ENCODE peak calls at places on chromosomes 7 and 10, in four cellular contexts. L is thoracic aorta, C is IMR-90, I is PC-9. X is an unnamed sample. For H3K4me1, the result is how much of the 10 kb centered on the place peaks cover.

GRCh38 chr7:47366211-47366610 is 215.7 kb downstream of the TNS3 start:
- DNase-seq in I (no peak), L (no peak), C (no peak), X (no peak)

GRCh38 chr7:111240371-111240770 is 149.4 kb downstream of the LRRN3 start:
- DNase-seq in C (no peak), I (no peak), L (no peak), X (no peak)

GRCh38 chr7:111433426-111433825 is 128.9 kb downstream of the IMMP2L start:
- DNase-seq in I (no peak), C (no peak), L (no peak), X (no peak)

GRCh38 chr7:37400022-37400421 is 48.6 kb downstream of the ELMO1 start:
- DNase-seq in I (no peak), C (no peak), L (no peak), X (no peak)

GRCh38 chr7:104052979-104053378 is 63.5 kb upstream of the RELN start:
- DNase-seq in I (no peak), C (no peak), L (no peak), X (no peak)

GRCh38 chr7:35537067-35538023 is 157.6 kb downstream of the HERPUD2 start:
- DNase-seq in C (peak), I (peak), L (no peak), X (peak)

GRCh38 chr10:62154231-62154630 is 114.4 kb downstream of the RTKN2 start:
- DNase-seq in I (no peak), C (no peak), L (no peak), X (no peak)

GRCh38 chr7:24728503-24729364 is 28.5 kb downstream of the GSDME start:
- DNase-seq in I (no peak), C (peak), L (no peak), X (no peak)

GRCh38 chr7:1622441-1622840 is 47.6 kb upstream of the ELFN1 start:
- DNase-seq in L (no peak), C (no peak), I (no peak), X (no peak)

GRCh38 chr7:44799939-44800338 is 3.5 kb downstream of the PPIA start:
- DNase-seq in C (no peak), I (no peak), L (no peak), X (no peak)

GRCh38 chr7:80098795-80099194 is 35.8 kb upstream of the GNAI1 start:
- DNase-seq in I (no peak), L (no peak), C (no peak), X (no peak)

GRCh38 chr7:30562498-30562897 is 32.2 kb upstream of the GARS1 start:
- DNase-seq in L (no peak), I (no peak), C (peak), X (no peak)

GRCh38 chr10:89589091-89589725 is 53.8 kb upstream of the SLC16A12 start:
- DNase-seq in L (no peak), C (no peak), I (no peak), X (no peak)

GRCh38 chr7:7862393-7862792 is 106.2 kb upstream of the GLCCI1 start:
- DNase-seq in L (no peak), C (peak), I (no peak), X (no peak)

GRCh38 chr7:24825931-24826661 is 68.8 kb upstream of the GSDME start:
- DNase-seq in I (peak), C (peak), L (no peak), X (peak)

GRCh38 chr10:100340948-100341847 is 5.8 kb upstream of the SCD start:
- DNase-seq in C (no peak), I (no peak), L (no peak), X (no peak)

GRCh38 chr7:33053716-33054115 is 8.9 kb downstream of the NT5C3A start:
- DNase-seq in L (no peak), C (no peak), I (no peak), X (no peak)

GRCh38 chr10:62732841-62733653 is 71.5 kb upstream of the ADO start:
- DNase-seq in I (no peak), L (no peak), C (peak), X (peak)

GRCh38 chr7:45000096-45001032 is at the start of gene CCM2:
- DNase-seq in I (no peak), L (no peak), C (peak), X (peak)

GRCh38 chr10:19332304-19332703 is 283.7 kb downstream of the MALRD1 start:
- DNase-seq in I (no peak), L (no peak), C (peak), X (no peak)

GRCh38 chr10:103502849-103503660 is 9.6 kb downstream of the NEURL1 start:
- DNase-seq in I (no peak), L (no peak), C (no peak), X (no peak)

GRCh38 chr7:6642861-6643640 is 5.9 kb downstream of the ZNF316 start:
- DNase-seq in L (no peak), I (no peak), C (no peak), X (no peak)

GRCh38 chr10:34244787-34245484 is 570.2 kb downstream of the PARD3 start:
- DNase-seq in C (no peak), I (no peak), L (no peak), X (no peak)

GRCh38 chr7:24591152-24591551 is 17.9 kb downstream of the PALS2 start:
- DNase-seq in C (no peak), L (no peak), I (no peak), X (no peak)

GRCh38 chr7:90111-91063 is 102.0 kb upstream of the FAM20C start:
- DNase-seq in C (peak), I (no peak), L (no peak), X (no peak)

DNA sequence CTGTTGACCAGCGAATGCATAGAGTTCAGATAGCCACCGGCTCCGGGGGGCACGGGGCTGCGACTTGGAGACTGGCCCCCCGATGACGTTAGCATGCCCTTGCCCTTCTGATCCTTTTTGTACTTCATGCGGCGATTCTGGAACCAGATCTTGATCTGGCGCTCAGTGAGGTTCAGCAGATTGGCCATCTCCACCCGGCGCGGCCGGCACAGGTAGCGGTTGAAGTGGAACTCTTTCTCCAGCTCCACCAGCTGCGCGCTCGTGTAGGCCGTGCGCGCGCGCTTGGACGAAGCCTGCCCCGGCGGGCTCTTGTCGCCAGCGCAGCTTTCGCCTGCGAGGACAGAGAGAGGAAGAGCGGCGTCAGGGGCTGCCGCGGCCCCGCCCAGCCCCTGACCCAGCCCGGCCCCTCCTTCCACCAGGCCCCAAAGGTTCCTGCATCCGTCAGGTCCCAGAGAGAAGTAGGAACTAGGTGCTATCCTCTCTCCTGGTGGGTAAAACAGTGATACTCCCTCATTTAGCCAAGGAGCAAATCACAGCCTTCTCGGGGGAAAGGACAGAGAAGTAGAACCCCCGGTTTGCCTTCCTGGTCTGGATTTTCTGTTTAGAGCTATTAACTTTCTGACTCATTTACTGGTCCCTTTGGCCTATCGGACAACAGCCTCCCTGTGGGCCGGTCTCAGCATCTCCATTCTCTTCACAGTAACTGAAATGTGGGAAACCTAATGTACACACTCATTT is 6.1 kb upstream of the HOXA2 start:
- DNase-seq in L (no peak), C (peak), I (no peak), X (no peak)
- H3K4me3 ChIP-seq in L (peak), C (peak), I (no peak), X (no peak)

DNA sequence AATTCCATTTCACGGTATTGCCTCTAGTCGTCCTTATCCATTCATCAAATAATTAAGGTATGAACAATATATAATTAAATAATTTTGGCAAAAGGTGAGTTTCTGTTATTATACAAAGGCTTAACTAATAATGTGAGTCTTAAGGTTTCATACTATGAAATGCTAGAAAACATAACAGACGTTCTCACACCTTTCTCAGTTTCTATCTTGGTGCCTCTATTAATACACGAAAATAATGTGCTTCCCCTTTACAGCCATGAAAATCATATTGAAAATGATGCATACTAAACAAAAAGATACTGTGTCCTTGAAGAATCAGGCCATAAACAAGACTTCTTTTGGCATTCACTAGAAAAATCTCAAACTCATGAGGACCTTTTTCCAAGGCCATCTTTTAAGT is 54.1 kb upstream of the CAV2 start:
- DNase-seq in L (no peak), C (no peak), I (no peak), X (no peak)
- H3K4me1 ChIP-seq in L (half or more), C (under half), I (half or more), X (under half)

GRCh38 chr10:29532256-29532878 is 102.4 kb downstream of the SVIL start:
- DNase-seq in C (no peak), I (no peak), L (no peak), X (no peak)
- H3K27ac ChIP-seq in C (no peak), I (no peak), L (peak), X (no peak)

DNA sequence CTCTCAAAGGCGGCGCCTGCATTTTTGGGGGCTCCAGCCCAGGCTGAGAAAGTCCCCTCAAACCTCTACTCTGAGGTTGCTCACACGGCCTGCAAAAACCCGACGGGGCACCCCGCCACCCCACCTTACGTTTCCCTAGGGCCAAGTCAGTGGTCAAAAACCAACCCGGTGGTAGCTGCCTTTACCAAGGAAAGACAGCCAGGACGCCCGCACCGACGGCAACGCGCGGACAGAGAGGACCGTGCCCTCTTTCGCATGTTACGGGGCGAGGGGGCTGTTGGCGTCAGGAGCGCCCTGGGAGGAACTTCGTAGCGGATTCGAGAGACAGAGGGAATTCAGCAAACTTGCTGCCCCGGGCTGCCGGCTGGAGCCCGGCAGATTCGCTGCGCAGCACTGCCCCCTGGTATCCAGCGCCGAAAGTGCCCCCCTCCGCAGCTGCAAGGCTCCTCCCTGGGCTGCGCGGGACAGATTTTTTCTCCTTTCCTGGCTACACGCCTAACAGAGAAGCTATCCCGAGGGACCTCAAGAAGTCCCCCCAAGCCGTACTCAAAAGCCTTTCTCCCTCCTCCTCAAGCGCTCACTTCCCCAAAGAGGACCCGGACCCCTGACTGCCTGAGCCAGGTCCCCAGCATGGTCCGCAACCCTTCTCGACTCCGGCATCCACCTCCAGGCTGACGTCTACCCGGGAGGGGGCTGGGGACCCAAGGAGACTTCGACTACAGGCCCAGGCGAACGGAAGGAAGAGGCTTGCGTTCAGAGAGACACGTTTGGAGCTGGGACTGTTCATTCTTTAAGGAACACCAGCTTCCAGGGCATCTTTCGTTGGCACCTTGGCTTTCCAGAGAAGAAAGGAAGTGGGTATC is 27.7 kb upstream of the VAX1 start:
- DNase-seq in L (no peak), I (peak), C (peak), X (peak)
- H3K4me3 ChIP-seq in L (peak), I (no peak), C (no peak), X (no peak)

GRCh38 chr7:51031216-51031615 is 248.5 kb upstream of the GRB10 start:
- DNase-seq in C (no peak), I (no peak), L (no peak), X (peak)

GRCh38 chr7:51033722-51034530 is 251.2 kb upstream of the GRB10 start:
- DNase-seq in I (no peak), L (no peak), C (no peak), X (no peak)

GRCh38 chr7:51031791-51032484 is 249.2 kb upstream of the GRB10 start:
- DNase-seq in L (no peak), I (no peak), C (no peak), X (no peak)

GRCh38 chr7:51035696-51036095 is 253.0 kb upstream of the GRB10 start:
- DNase-seq in I (no peak), L (no peak), C (peak), X (peak)

GRCh38 chr7:51034531-51035264 is 252.0 kb upstream of the GRB10 start:
- DNase-seq in C (peak), L (no peak), I (peak), X (peak)
- H3K4me1 ChIP-seq in C (under half), L (under half), I (under half), X (under half)

DNA sequence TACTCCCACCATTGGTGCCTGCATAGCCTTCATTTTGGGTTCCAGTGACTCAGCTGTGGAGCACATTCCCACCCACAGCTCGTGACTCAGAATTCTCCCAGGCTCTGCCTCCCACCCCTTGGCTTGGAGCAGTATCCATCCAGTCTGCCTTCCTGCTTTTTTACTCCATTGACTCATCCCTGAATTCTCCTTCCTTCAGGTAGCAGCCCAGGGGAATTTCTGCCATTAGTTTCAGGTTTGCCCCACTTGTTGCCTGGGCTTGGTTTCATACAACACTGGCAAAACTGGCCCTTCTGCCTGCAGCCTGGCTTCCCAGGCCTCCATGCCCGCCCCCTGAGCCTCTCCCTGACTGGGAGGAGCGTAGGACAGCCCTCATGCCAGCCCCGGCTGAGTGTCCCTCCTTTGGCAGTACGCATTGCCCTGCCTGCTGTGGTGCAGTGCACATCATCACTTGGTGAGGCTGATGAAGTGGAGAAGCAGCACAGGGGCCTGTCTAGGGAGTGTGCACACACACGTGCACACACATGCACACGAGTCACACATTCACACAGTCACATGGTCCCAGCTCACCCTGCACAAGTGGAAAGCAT is 55.0 kb downstream of the SNX10 start:
- DNase-seq in I (peak), C (peak), L (no peak), X (no peak)
- H3K27ac ChIP-seq in I (peak), C (no peak), L (no peak), X (no peak)

DNA sequence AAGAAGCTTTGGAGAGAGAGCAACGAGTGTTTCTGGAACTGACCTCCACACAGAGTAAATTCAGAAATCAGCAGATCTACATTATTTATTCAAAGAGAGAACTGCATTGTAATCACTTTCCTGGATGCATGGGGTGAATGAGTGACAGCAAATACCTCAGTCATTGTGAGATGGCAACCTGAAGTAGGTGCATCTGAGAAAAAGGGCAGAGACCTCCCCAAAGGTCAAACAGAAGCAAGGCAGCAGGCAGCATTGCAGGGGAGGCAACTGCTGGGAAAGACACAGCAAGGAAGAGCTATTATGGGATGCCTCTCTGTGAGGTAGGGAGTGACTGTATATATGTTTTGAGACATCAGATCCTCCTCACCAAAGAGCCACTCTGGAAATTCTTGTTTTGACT is 26.5 kb upstream of the SMIM30 start:
- DNase-seq in C (no peak), L (no peak), I (no peak), X (no peak)
- H3K4me3 ChIP-seq in C (no peak), L (no peak), I (no peak), X (no peak)

GRCh38 chr7:96306385-96307125 is 15.3 kb downstream of the SLC25A13 start:
- DNase-seq in C (no peak), L (no peak), I (no peak), X (no peak)

GRCh38 chr7:96310106-96310505 is 11.8 kb downstream of the SLC25A13 start:
- DNase-seq in L (no peak), C (no peak), I (no peak), X (no peak)

GRCh38 chr7:96305915-96306314 is 16.0 kb downstream of the SLC25A13 start:
- DNase-seq in L (no peak), C (no peak), I (no peak), X (no peak)

GRCh38 chr7:96308950-96309263 is 13.0 kb downstream of the SLC25A13 start:
- DNase-seq in C (no peak), I (no peak), L (no peak), X (no peak)

DNA sequence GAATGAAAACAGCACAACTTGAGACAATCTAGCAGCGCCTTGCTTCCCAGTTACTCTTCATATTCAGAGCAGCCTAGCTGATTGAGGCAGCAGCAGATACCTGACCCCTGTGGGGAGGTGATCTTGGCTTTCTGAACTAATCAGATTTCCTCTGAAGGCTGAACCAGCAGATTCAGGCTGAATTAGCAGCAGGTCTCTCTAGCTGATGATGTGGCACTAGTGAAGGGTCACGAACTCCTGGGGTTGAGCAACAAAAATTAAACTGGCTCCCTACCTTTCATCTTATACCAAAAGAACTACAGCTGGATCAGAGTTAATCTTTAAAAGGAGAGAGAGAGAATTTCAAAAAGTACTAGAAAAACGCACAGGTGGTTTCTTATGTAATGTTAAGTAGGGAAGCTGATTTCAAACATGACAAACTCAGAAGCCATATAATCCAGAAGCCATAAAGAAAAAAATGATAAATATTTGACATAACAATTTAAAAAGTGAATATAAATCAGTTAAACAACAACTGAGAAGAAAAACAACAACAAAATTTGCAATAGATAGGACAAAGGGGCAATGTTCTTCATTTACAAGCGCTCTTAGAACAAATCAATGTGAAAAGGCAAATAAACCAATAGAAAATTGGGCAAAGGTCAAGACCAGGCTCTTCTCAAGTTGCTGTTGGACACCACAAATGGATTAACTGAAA is 13.5 kb downstream of the SLC25A13 start:
- DNase-seq in I (no peak), C (no peak), L (no peak), X (no peak)
- H3K4me1 ChIP-seq in I (under half), C (under half), L (under half), X (under half)

X was measured in SJSA1.